ENCODE peak calls at places on chromosomes 6 and 20, in ten cellular contexts. U is memory B cell; Q is stimulated activated CD4-positive, alpha-beta T cell treated with anti-CD3 and anti-CD28 coated beads, Interleukin-4, amount 100 ng/mL, for 48 hours; F is C1 segment of cervical spinal cord; E is M059J; X is MM.1S; Z is iris pigment epithelial cell; R is SW 1271; K is left ventricle myocardium superior; M is head of caudate nucleus. J is an unnamed sample.

GRCh38 chr20:49612127-49612738 is 44.3 kb upstream of the PTGIS start:
- DNase-seq in U (no peak), Q (no peak), F (peak), E (no peak), X (no peak), Z (no peak), R (no peak), K (peak), M (peak), J (no peak)

GRCh38 chr20:50892394-50892793 is 38.8 kb downstream of the ADNP start:
- DNase-seq in U (no peak), Q (no peak), F (no peak), E (no peak), X (no peak), Z (no peak), R (no peak), K (no peak), M (no peak), J (no peak)

GRCh38 chr6:148203281-148203925 is 139.2 kb upstream of the SASH1 start:
- DNase-seq in U (no peak), Q (no peak), F (no peak), E (peak), X (no peak), Z (peak), R (no peak), K (no peak), M (no peak), J (no peak)

GRCh38 chr6:118319890-118320289 is 228.2 kb upstream of the PLN start:
- DNase-seq in U (no peak), Q (no peak), F (no peak), E (no peak), X (no peak), Z (no peak), R (no peak), K (no peak), M (peak), J (no peak)

GRCh38 chr20:47603260-47603659 is 101.6 kb downstream of the NCOA3 start:
- DNase-seq in U (no peak), Q (no peak), F (no peak), E (no peak), X (no peak), Z (no peak), R (no peak), K (no peak), M (no peak), J (no peak)

GRCh38 chr6:163490826-163491577 is 76.5 kb downstream of the QKI start:
- DNase-seq in U (no peak), Q (no peak), F (peak), E (peak), X (no peak), Z (peak), R (no peak), K (peak), M (peak), J (no peak)

GRCh38 chr20:14838663-14839650 is 501.5 kb upstream of the FLRT3 start:
- DNase-seq in U (no peak), Q (no peak), F (no peak), E (no peak), X (no peak), Z (no peak), R (no peak), K (no peak), M (no peak), J (peak)

GRCh38 chr6:163054641-163055040 is 326.9 kb downstream of the PACRG start:
- DNase-seq in U (no peak), Q (no peak), F (no peak), E (peak), X (no peak), Z (no peak), R (no peak), K (no peak), M (no peak), J (no peak)

GRCh38 chr20:53070714-53071392 is 98.7 kb downstream of the TSHZ2 start:
- DNase-seq in U (no peak), Q (peak), F (no peak), E (peak), X (no peak), Z (peak), R (no peak), K (no peak), M (no peak), J (no peak)

GRCh38 chr6:101706576-101706975 is 313.1 kb downstream of the GRIK2 start:
- DNase-seq in U (no peak), Q (no peak), F (no peak), E (no peak), X (no peak), Z (no peak), R (no peak), K (no peak), M (no peak), J (no peak)

GRCh38 chr6:110731196-110731595 is 84.1 kb downstream of the CDK19 start:
- DNase-seq in U (no peak), Q (no peak), F (no peak), E (peak), X (no peak), Z (peak), R (no peak), K (no peak), M (no peak), J (no peak)

GRCh38 chr6:29500594-29500993 is 12.8 kb upstream of the MAS1L start:
- DNase-seq in U (no peak), Q (no peak), F (no peak), E (no peak), X (no peak), Z (no peak), R (no peak), K (no peak), M (no peak), J (no peak)

GRCh38 chr6:72950114-72950860 is 275.0 kb downstream of the KHDC1L start:
- DNase-seq in U (no peak), Q (no peak), F (no peak), E (peak), X (no peak), Z (peak), R (no peak), K (no peak), M (no peak), J (peak)

GRCh38 chr6:37353761-37354525 is at the start of gene RNF8:
- DNase-seq in U (peak), Q (peak), F (peak), E (peak), X (peak), Z (peak), R (peak), K (peak), M (peak), J (peak)

GRCh38 chr6:63573899-63574553 is 1.7 kb downstream of the LOC128125822 start:
- DNase-seq in U (peak), Q (peak), F (no peak), E (peak), X (peak), Z (peak), R (peak), K (no peak), M (no peak), J (peak)

GRCh38 chr6:16334671-16335070 is 96.3 kb downstream of the GMPR start:
- DNase-seq in U (no peak), Q (no peak), F (no peak), E (peak), X (no peak), Z (peak), R (peak), K (no peak), M (no peak), J (peak)

GRCh38 chr6:127146935-127147334 is 28.5 kb downstream of the RSPO3 start:
- DNase-seq in U (no peak), Q (no peak), F (no peak), E (peak), X (no peak), Z (peak), R (peak), K (no peak), M (no peak), J (peak)

GRCh38 chr6:69987550-69987949 is 121.2 kb downstream of the COL19A1 start:
- DNase-seq in U (no peak), Q (no peak), F (no peak), E (no peak), X (no peak), Z (no peak), R (no peak), K (no peak), M (no peak), J (no peak)

GRCh38 chr6:157240059-157240959 is 83.0 kb downstream of the TMEM242 start:
- DNase-seq in U (no peak), Q (no peak), F (peak), E (peak), X (peak), Z (peak), R (no peak), K (peak), M (peak), J (no peak)

GRCh38 chr20:37868998-37869861 is 33.7 kb upstream of the VSTM2L start:
- DNase-seq in U (no peak), Q (no peak), F (no peak), E (no peak), X (no peak), Z (no peak), R (no peak), K (no peak), M (no peak), J (no peak)

GRCh38 chr20:64238115-64238825 is 17.3 kb upstream of the PCMTD2 start:
- DNase-seq in U (no peak), Q (no peak), F (no peak), E (no peak), X (no peak), Z (no peak), R (no peak), K (no peak), M (no peak), J (no peak)

GRCh38 chr6:107493158-107494057 is 3.5 kb downstream of the SOBP start:
- DNase-seq in U (no peak), Q (no peak), F (peak), E (no peak), X (no peak), Z (peak), R (no peak), K (no peak), M (peak), J (peak)

GRCh38 chr6:27630727-27631613 is 158.1 kb upstream of the ZNF184 start:
- DNase-seq in U (no peak), Q (peak), F (no peak), E (peak), X (no peak), Z (peak), R (no peak), K (no peak), M (peak), J (peak)

GRCh38 chr6:166515072-166515810 is 71.2 kb downstream of the RAMACL start:
- DNase-seq in U (no peak), Q (peak), F (no peak), E (peak), X (no peak), Z (peak), R (peak), K (no peak), M (no peak), J (peak)

GRCh38 chr6:43060034-43060754 is 763 bp downstream of the KLC4 start:
- DNase-seq in U (no peak), Q (no peak), F (no peak), E (peak), X (no peak), Z (peak), R (no peak), K (no peak), M (no peak), J (peak)

GRCh38 chr20:8073024-8073832 is 53.7 kb upstream of the TMX4 start:
- DNase-seq in U (no peak), Q (no peak), F (no peak), E (peak), X (no peak), Z (peak), R (no peak), K (no peak), M (no peak), J (peak)

GRCh38 chr6:142387997-142388815 is 86.4 kb downstream of the ADGRG6 start:
- DNase-seq in U (no peak), Q (no peak), F (no peak), E (peak), X (no peak), Z (peak), R (peak), K (no peak), M (no peak), J (peak)

GRCh38 chr20:2254333-2254732 is 41.5 kb upstream of the TGM3 start:
- DNase-seq in U (no peak), Q (no peak), F (no peak), E (peak), X (no peak), Z (no peak), R (no peak), K (no peak), M (no peak), J (no peak)

GRCh38 chr20:32924781-32925180 is 66.1 kb downstream of the EFCAB8 start:
- DNase-seq in U (no peak), Q (no peak), F (no peak), E (no peak), X (no peak), Z (no peak), R (no peak), K (no peak), M (no peak), J (no peak)

GRCh38 chr6:126047648-126048047 is 61.3 kb downstream of the TRMT11 start:
- DNase-seq in U (no peak), Q (no peak), F (no peak), E (no peak), X (no peak), Z (no peak), R (no peak), K (no peak), M (no peak), J (no peak)

GRCh38 chr6:37122861-37123260 is 47.1 kb upstream of the PIM1 start:
- DNase-seq in U (no peak), Q (no peak), F (no peak), E (no peak), X (no peak), Z (peak), R (no peak), K (no peak), M (no peak), J (peak)

GRCh38 chr20:37941332-37941731 is 38.4 kb downstream of the VSTM2L start:
- DNase-seq in U (no peak), Q (no peak), F (no peak), E (no peak), X (no peak), Z (no peak), R (no peak), K (no peak), M (no peak), J (no peak)

GRCh38 chr20:61791995-61792394 is 273.7 kb downstream of the TAF4 start:
- DNase-seq in U (no peak), Q (no peak), F (no peak), E (no peak), X (no peak), Z (no peak), R (no peak), K (peak), M (no peak), J (no peak)

GRCh38 chr6:114747995-114748625 is 405.3 kb upstream of the HS3ST5 start:
- DNase-seq in U (peak), Q (peak), F (no peak), E (peak), X (peak), Z (peak), R (no peak), K (peak), M (peak), J (peak)

GRCh38 chr6:106546322-106547052 is 82.8 kb downstream of the RTN4IP1 start:
- DNase-seq in U (no peak), Q (no peak), F (no peak), E (peak), X (no peak), Z (peak), R (peak), K (no peak), M (no peak), J (peak)

GRCh38 chr6:98924647-98925046 is 23.1 kb downstream of the FBXL4 start:
- DNase-seq in U (no peak), Q (no peak), F (no peak), E (no peak), X (no peak), Z (no peak), R (no peak), K (peak), M (no peak), J (no peak)

GRCh38 chr6:43308101-43308989 is at the start of gene CRIP3:
- DNase-seq in U (peak), Q (peak), F (no peak), E (peak), X (peak), Z (no peak), R (no peak), K (peak), M (no peak), J (peak)

J was measured in adipocyte.